ENCODE peak calls at places on chromosomes 3 and 15, in five cellular contexts. O, G, V, N and T are unnamed samples.

GRCh38 chr15:62413786-62414185 is 248.7 kb upstream of the C2CD4B start:
- DNase-seq in G (no peak), N (no peak), V (no peak), O (no peak), T (peak)

GRCh38 chr15:95590533-95591044 is 739.9 kb upstream of the NR2F2 start:
- DNase-seq in O (peak), G (no peak), V (no peak), N (no peak), T (peak)

GRCh38 chr15:100204211-100204610 is 137.6 kb downstream of the ADAMTS17 start:
- DNase-seq in O (no peak), G (no peak), N (no peak), V (no peak), T (no peak)

GRCh38 chr3:125179528-125180240 is 32.9 kb downstream of the SLC12A8 start:
- DNase-seq in N (no peak), G (no peak), O (no peak), V (no peak), T (no peak)

GRCh38 chr15:78714890-78715289 is 73.9 kb upstream of the CHRNB4 start:
- DNase-seq in N (no peak), O (peak), G (no peak), V (no peak), T (no peak)

GRCh38 chr15:55194246-55194645 is 2.5 kb downstream of the RSL24D1 start:
- DNase-seq in V (no peak), N (no peak), G (no peak), O (no peak), T (peak)

GRCh38 chr3:136547293-136547692 is 204.9 kb downstream of the STAG1 start:
- DNase-seq in V (no peak), N (no peak), O (peak), G (no peak), T (no peak)

GRCh38 chr3:143720381-143720780 is 127.9 kb downstream of the SLC9A9 start:
- DNase-seq in G (no peak), N (no peak), O (no peak), V (no peak), T (no peak)

GRCh38 chr3:121748638-121749275 is 784 bp downstream of the GOLGB1 start:
- DNase-seq in O (peak), N (peak), G (no peak), V (no peak), T (peak)

GRCh38 chr15:66153549-66154415 is 99.8 kb downstream of the MEGF11 start:
- DNase-seq in V (no peak), N (no peak), G (no peak), O (no peak), T (no peak)

GRCh38 chr3:132317229-132317948 is at the start of gene ACP3:
- DNase-seq in V (peak), O (peak), N (peak), G (no peak), T (peak)

GRCh38 chr3:34582054-34582453 is 783.6 kb downstream of the PDCD6IP start:
- DNase-seq in V (no peak), N (no peak), O (no peak), G (no peak), T (no peak)

GRCh38 chr15:99435138-99435695 is 130.6 kb upstream of the MEF2A start:
- DNase-seq in V (peak), O (no peak), G (no peak), N (no peak), T (no peak)

GRCh38 chr15:80584561-80584964 is 110.5 kb upstream of the ABHD17C start:
- DNase-seq in V (no peak), G (no peak), N (no peak), O (no peak), T (no peak)

GRCh38 chr3:151015762-151016161 is 43.2 kb upstream of the CLRN1 start:
- DNase-seq in N (no peak), O (peak), G (no peak), V (no peak), T (no peak)

GRCh38 chr3:149553781-149554451 is 79.4 kb downstream of the TM4SF4 start:
- DNase-seq in N (peak), V (peak), G (no peak), O (peak), T (peak)

GRCh38 chr3:9180764-9181117 is 68.7 kb downstream of the SRGAP3 start:
- DNase-seq in O (no peak), G (no peak), V (no peak), N (no peak), T (no peak)

GRCh38 chr15:87877114-87877810 is 379.3 kb downstream of the NTRK3 start:
- DNase-seq in O (peak), N (peak), G (no peak), V (no peak), T (peak)

GRCh38 chr3:14150491-14151230 is 25.8 kb downstream of the TMEM43 start:
- DNase-seq in O (no peak), N (no peak), G (no peak), V (no peak), T (no peak)

GRCh38 chr15:98596131-98596530 is 52.2 kb upstream of the IGF1R start:
- DNase-seq in G (no peak), N (no peak), V (no peak), O (no peak), T (no peak)

GRCh38 chr3:134104031-134104430 is 74.3 kb upstream of the SLCO2A1 start:
- DNase-seq in G (no peak), V (no peak), N (no peak), O (peak), T (no peak)

GRCh38 chr15:48060396-48060795 is 60.4 kb upstream of the SLC24A5 start:
- DNase-seq in O (no peak), G (no peak), N (no peak), V (no peak), T (no peak)

GRCh38 chr3:96966181-96966929 is 152.0 kb downstream of the EPHA6 start:
- DNase-seq in N (no peak), O (peak), V (no peak), G (no peak), T (no peak)

GRCh38 chr3:159762981-159763465 is 225.6 kb upstream of the IL12A start:
- DNase-seq in V (peak), O (peak), G (no peak), N (peak), T (peak)

GRCh38 chr15:30038667-30039523 is 43.9 kb upstream of the GOLGA8J start:
- DNase-seq in O (no peak), G (no peak), N (no peak), V (no peak), T (no peak)

GRCh38 chr3:39205919-39206516 is 13.6 kb upstream of the XIRP1 start:
- DNase-seq in V (no peak), N (no peak), O (no peak), G (no peak), T (no peak)

GRCh38 chr15:38707802-38708671 is 143.4 kb upstream of the RASGRP1 start:
- DNase-seq in O (peak), G (no peak), V (no peak), N (peak), T (peak)

GRCh38 chr3:152417181-152417580 is 148.5 kb downstream of the MBNL1 start:
- DNase-seq in O (peak), V (no peak), G (no peak), N (no peak), T (no peak)

GRCh38 chr3:56251343-56251945 is 216.8 kb downstream of the ERC2 start:
- DNase-seq in N (peak), O (peak), V (peak), G (peak), T (peak)

GRCh38 chr3:30747771-30748281 is 141.4 kb downstream of the TGFBR2 start:
- DNase-seq in O (peak), V (no peak), G (no peak), N (peak), T (peak)

GRCh38 chr3:42292009-42292408 is 26.0 kb upstream of the CCK start:
- DNase-seq in N (no peak), G (no peak), O (no peak), V (no peak), T (no peak)

GRCh38 chr3:149393355-149394165 is 16.1 kb upstream of the TM4SF1 start:
- DNase-seq in N (peak), V (peak), G (no peak), O (peak), T (peak)

GRCh38 chr3:107430214-107431047 is 53.2 kb downstream of the CCDC54 start:
- DNase-seq in G (no peak), O (peak), V (peak), N (peak), T (peak)

GRCh38 chr15:42156266-42156922 is at the start of gene PLA2G4F:
- DNase-seq in N (no peak), O (no peak), V (no peak), G (no peak), T (no peak)

GRCh38 chr3:52202384-52203077 is 4.6 kb downstream of the ALAS1 start:
- DNase-seq in V (no peak), O (no peak), G (no peak), N (no peak), T (peak)

GRCh38 chr3:114365909-114366308 is 72.1 kb downstream of the TIGIT start:
- DNase-seq in V (no peak), O (peak), G (no peak), N (peak), T (no peak)

GRCh38 chr15:31472636-31473383 is 146.2 kb downstream of the KLF13 start:
- DNase-seq in O (peak), G (no peak), N (peak), V (no peak), T (peak)

GRCh38 chr3:53795176-53795575 is 51.0 kb downstream of the CHDH start:
- DNase-seq in G (no peak), O (no peak), N (no peak), V (no peak), T (no peak)

GRCh38 chr3:34683851-34684250 is 885.4 kb downstream of the PDCD6IP start:
- DNase-seq in V (no peak), G (peak), O (peak), N (peak), T (peak)

DNA sequence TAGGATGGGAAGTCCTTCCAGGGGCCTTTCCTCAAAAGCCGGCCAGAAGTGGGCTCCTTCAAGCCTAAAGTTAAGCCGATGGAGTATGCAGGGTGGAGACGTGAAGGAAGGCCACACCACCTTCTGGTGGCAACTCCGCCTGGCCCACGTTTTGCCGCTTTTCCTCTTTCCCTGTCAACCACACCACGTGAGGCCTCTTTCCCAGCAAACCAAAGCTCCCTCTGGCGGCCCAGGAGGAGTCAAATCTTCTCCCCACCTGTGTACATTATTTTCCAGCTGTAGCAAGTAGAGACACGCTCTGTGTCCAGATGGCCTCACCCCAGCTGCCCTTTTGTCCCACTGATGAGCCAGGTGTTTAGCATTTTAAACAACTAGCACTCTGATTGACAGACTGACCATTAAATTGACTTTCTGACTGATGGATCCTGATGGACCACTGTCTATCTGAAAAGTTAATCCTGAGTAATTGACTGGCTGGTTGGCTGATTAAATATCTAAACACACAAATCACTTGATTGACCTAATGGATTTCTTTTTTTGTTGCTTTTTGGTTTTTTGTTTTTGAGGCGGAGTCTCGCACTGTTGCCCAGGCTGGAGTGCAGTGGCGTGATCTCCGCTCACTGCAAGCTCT is 59.6 kb upstream of the ZBTB38 start:
- DNase-seq in V (peak), O (peak), G (no peak), N (peak), T (peak)
- TF ChIP-seq CTCF in V (no peak), O (peak), G (peak), N (peak), T (peak)

GRCh38 chr3:86989611-86990010 is 1.3 kb downstream of the VGLL3 start:
- DNase-seq in O (peak), V (no peak), N (peak), G (no peak), T (no peak)

GRCh38 chr3:86987421-86987715 is 3.6 kb downstream of the VGLL3 start:
- DNase-seq in O (no peak), V (no peak), N (no peak), G (no peak), T (no peak)

GRCh38 chr3:86990171-86990733 is 697 bp downstream of the VGLL3 start:
- DNase-seq in G (no peak), O (peak), V (peak), N (peak), T (no peak)

GRCh38 chr3:86988235-86988634 is 2.7 kb downstream of the VGLL3 start:
- DNase-seq in N (peak), O (peak), V (no peak), G (no peak), T (peak)

DNA sequence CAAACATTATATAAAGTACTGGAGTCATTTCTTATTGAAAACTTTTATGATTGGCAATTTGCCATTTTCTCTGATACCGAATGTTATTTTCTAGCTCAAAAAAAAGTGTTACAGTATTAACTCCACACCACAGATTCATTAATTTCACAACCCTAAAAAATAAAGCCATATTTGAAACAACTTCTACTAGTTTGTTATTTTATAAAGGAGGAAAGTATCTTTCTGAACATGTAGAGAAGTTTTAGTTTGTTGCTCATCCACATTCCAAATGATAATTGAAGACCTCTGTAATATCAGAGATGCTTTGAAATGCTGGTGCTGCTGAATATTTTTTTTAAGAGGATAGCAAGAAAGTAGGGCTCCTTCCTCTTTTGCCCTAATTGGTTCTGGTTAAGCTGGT is 2.0 kb downstream of the VGLL3 start:
- DNase-seq in O (peak), V (no peak), N (peak), G (no peak), T (no peak)
- H3K4me3 ChIP-seq in O (peak), V (peak), N (peak), G (no peak), T (peak)

GRCh38 chr3:197331131-197331530 is 32.7 kb upstream of the DLG1 start:
- DNase-seq in N (no peak), O (peak), V (no peak), G (no peak), T (peak)
- TF ChIP-seq CTCF in N (peak), O (peak), V (no peak), G (no peak), T (peak)

DNA sequence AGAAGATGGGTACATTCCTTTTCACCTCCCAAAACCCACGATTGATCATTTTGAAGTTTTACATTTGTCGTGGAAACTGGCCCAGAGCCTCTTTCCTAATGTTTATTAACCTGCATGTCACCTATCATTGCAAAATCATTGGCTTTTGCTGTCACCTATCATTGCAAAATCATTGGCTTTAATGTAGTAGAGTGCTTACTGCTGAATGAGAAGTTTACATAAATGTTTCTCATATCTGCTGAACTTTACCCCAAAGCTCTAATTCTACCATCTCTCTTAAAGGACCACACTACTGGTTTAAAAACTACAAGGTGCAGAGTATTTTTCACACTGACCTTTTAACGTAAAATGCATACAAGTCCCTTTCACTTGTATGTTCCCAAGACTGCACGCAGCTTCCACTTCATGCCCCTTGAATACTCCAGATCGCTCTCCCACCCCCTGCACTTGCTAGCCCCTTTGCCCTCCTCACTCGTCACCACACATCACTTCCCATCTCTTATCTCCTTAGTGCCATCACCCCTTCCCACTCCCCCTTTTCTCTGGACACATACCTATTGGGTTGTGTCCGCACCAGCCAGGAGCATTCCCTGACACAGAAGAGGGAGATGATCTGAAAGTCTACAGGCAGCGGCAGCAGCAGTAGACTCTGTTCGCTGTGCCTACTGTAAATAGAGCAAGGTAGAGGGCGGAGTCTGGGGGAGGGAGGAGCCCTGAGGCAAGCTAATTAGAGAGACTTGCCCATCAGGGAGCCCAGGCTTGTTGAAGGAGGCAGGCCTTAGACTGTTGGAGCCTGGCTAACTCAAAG is 30.2 kb upstream of the ATOSA start:
- DNase-seq in G (no peak), V (no peak), N (no peak), O (no peak), T (no peak)
- H3K4me3 ChIP-seq in G (no peak), V (no peak), N (no peak), O (no peak), T (no peak)